ENCODE peak calls at places on chromosome 3, in six cellular contexts. One of them, this sample, is unnamed.

GRCh38 chr3:126573492-126574117 is 14.9 kb upstream of the C3orf22 start:
- DNase-seq in stimulated activated CD4-positive, alpha-beta T cell treated with anti-CD3 and anti-CD28 coated beads, Interleukin-12 subunit alpha, Interleukin-12 subunit beta, amount 100 ng/mL, for 24 hours: no peak
- DNase-seq in transverse colon: peak; percentile 55
- DNase-seq in T-helper 1 cell: no peak
- DNase-seq in activated T-cell treated with anti-CD3 and anti-CD28 coated beads for 1 hour: no peak
- DNase-seq in activated gamma-delta T cell treated with anti-CD3 and anti-CD28 coated beads, Interleukin-2, amount 50 U/mL, for 16 hours: no peak
- DNase-seq in this sample: no peak

GRCh38 chr3:41202075-41202833 is 2.9 kb downstream of the CTNNB1 start:
- DNase-seq in transverse colon: no peak
- DNase-seq in activated T-cell treated with anti-CD3 and anti-CD28 coated beads for 1 hour: no peak
- DNase-seq in stimulated activated CD4-positive, alpha-beta T cell treated with anti-CD3 and anti-CD28 coated beads, Interleukin-12 subunit alpha, Interleukin-12 subunit beta, amount 100 ng/mL, for 24 hours: no peak
- DNase-seq in activated gamma-delta T cell treated with anti-CD3 and anti-CD28 coated beads, Interleukin-2, amount 50 U/mL, for 16 hours: no peak
- DNase-seq in T-helper 1 cell: no peak
- DNase-seq in this sample: no peak

GRCh38 chr3:132911741-132912415 is 126.3 kb upstream of the TMEM108 start:
- DNase-seq in activated gamma-delta T cell treated with anti-CD3 and anti-CD28 coated beads, Interleukin-2, amount 50 U/mL, for 16 hours: no peak
- DNase-seq in activated T-cell treated with anti-CD3 and anti-CD28 coated beads for 1 hour: no peak
- DNase-seq in T-helper 1 cell: no peak
- DNase-seq in transverse colon: no peak
- DNase-seq in stimulated activated CD4-positive, alpha-beta T cell treated with anti-CD3 and anti-CD28 coated beads, Interleukin-12 subunit alpha, Interleukin-12 subunit beta, amount 100 ng/mL, for 24 hours: no peak
- DNase-seq in this sample: no peak

GRCh38 chr3:62119139-62119538 is 254.2 kb downstream of the FEZF2 start:
- DNase-seq in stimulated activated CD4-positive, alpha-beta T cell treated with anti-CD3 and anti-CD28 coated beads, Interleukin-12 subunit alpha, Interleukin-12 subunit beta, amount 100 ng/mL, for 24 hours: no peak
- DNase-seq in activated gamma-delta T cell treated with anti-CD3 and anti-CD28 coated beads, Interleukin-2, amount 50 U/mL, for 16 hours: no peak
- DNase-seq in activated T-cell treated with anti-CD3 and anti-CD28 coated beads for 1 hour: no peak
- DNase-seq in transverse colon: no peak
- DNase-seq in T-helper 1 cell: no peak
- DNase-seq in this sample: no peak

GRCh38 chr3:27312044-27312668 is 57.0 kb downstream of the NEK10 start:
- DNase-seq in stimulated activated CD4-positive, alpha-beta T cell treated with anti-CD3 and anti-CD28 coated beads, Interleukin-12 subunit alpha, Interleukin-12 subunit beta, amount 100 ng/mL, for 24 hours: no peak
- DNase-seq in activated gamma-delta T cell treated with anti-CD3 and anti-CD28 coated beads, Interleukin-2, amount 50 U/mL, for 16 hours: no peak
- DNase-seq in T-helper 1 cell: no peak
- DNase-seq in activated T-cell treated with anti-CD3 and anti-CD28 coated beads for 1 hour: no peak
- DNase-seq in transverse colon: no peak
- DNase-seq in this sample: peak; percentile 65

GRCh38 chr3:190486201-190486865 is 27.6 kb upstream of the IL1RAP start:
- DNase-seq in activated T-cell treated with anti-CD3 and anti-CD28 coated beads for 1 hour: no peak
- DNase-seq in T-helper 1 cell: no peak
- DNase-seq in transverse colon: no peak
- DNase-seq in stimulated activated CD4-positive, alpha-beta T cell treated with anti-CD3 and anti-CD28 coated beads, Interleukin-12 subunit alpha, Interleukin-12 subunit beta, amount 100 ng/mL, for 24 hours: no peak
- DNase-seq in activated gamma-delta T cell treated with anti-CD3 and anti-CD28 coated beads, Interleukin-2, amount 50 U/mL, for 16 hours: no peak
- DNase-seq in this sample: no peak

GRCh38 chr3:26438981-26439884 is 183.3 kb upstream of the LRRC3B start:
- DNase-seq in activated gamma-delta T cell treated with anti-CD3 and anti-CD28 coated beads, Interleukin-2, amount 50 U/mL, for 16 hours: no peak
- DNase-seq in stimulated activated CD4-positive, alpha-beta T cell treated with anti-CD3 and anti-CD28 coated beads, Interleukin-12 subunit alpha, Interleukin-12 subunit beta, amount 100 ng/mL, for 24 hours: no peak
- DNase-seq in T-helper 1 cell: no peak
- DNase-seq in transverse colon: no peak
- DNase-seq in activated T-cell treated with anti-CD3 and anti-CD28 coated beads for 1 hour: no peak
- DNase-seq in this sample: no peak

GRCh38 chr3:14331273-14331672 is 71.1 kb upstream of the SLC6A6 start:
- DNase-seq in activated gamma-delta T cell treated with anti-CD3 and anti-CD28 coated beads, Interleukin-2, amount 50 U/mL, for 16 hours: no peak
- DNase-seq in stimulated activated CD4-positive, alpha-beta T cell treated with anti-CD3 and anti-CD28 coated beads, Interleukin-12 subunit alpha, Interleukin-12 subunit beta, amount 100 ng/mL, for 24 hours: no peak
- DNase-seq in T-helper 1 cell: no peak
- DNase-seq in activated T-cell treated with anti-CD3 and anti-CD28 coated beads for 1 hour: no peak
- DNase-seq in transverse colon: peak; percentile 73
- DNase-seq in this sample: no peak

GRCh38 chr3:154794383-154794782 is 285.7 kb upstream of the MME start:
- DNase-seq in stimulated activated CD4-positive, alpha-beta T cell treated with anti-CD3 and anti-CD28 coated beads, Interleukin-12 subunit alpha, Interleukin-12 subunit beta, amount 100 ng/mL, for 24 hours: no peak
- DNase-seq in activated gamma-delta T cell treated with anti-CD3 and anti-CD28 coated beads, Interleukin-2, amount 50 U/mL, for 16 hours: no peak
- DNase-seq in T-helper 1 cell: no peak
- DNase-seq in transverse colon: no peak
- DNase-seq in activated T-cell treated with anti-CD3 and anti-CD28 coated beads for 1 hour: no peak
- DNase-seq in this sample: no peak

GRCh38 chr3:73759290-73759689 is 134.5 kb upstream of the PDZRN3 start:
- DNase-seq in activated T-cell treated with anti-CD3 and anti-CD28 coated beads for 1 hour: no peak
- DNase-seq in stimulated activated CD4-positive, alpha-beta T cell treated with anti-CD3 and anti-CD28 coated beads, Interleukin-12 subunit alpha, Interleukin-12 subunit beta, amount 100 ng/mL, for 24 hours: no peak
- DNase-seq in T-helper 1 cell: no peak
- DNase-seq in activated gamma-delta T cell treated with anti-CD3 and anti-CD28 coated beads, Interleukin-2, amount 50 U/mL, for 16 hours: no peak
- DNase-seq in transverse colon: no peak
- DNase-seq in this sample: no peak

GRCh38 chr3:58585994-58586393 is 8.8 kb upstream of the FAM107A start:
- DNase-seq in transverse colon: no peak
- DNase-seq in activated gamma-delta T cell treated with anti-CD3 and anti-CD28 coated beads, Interleukin-2, amount 50 U/mL, for 16 hours: no peak
- DNase-seq in activated T-cell treated with anti-CD3 and anti-CD28 coated beads for 1 hour: no peak
- DNase-seq in T-helper 1 cell: no peak
- DNase-seq in stimulated activated CD4-positive, alpha-beta T cell treated with anti-CD3 and anti-CD28 coated beads, Interleukin-12 subunit alpha, Interleukin-12 subunit beta, amount 100 ng/mL, for 24 hours: no peak
- DNase-seq in this sample: no peak

GRCh38 chr3:184144505-184144904 is 9.3 kb downstream of the EIF2B5 start:
- DNase-seq in stimulated activated CD4-positive, alpha-beta T cell treated with anti-CD3 and anti-CD28 coated beads, Interleukin-12 subunit alpha, Interleukin-12 subunit beta, amount 100 ng/mL, for 24 hours: no peak
- DNase-seq in activated T-cell treated with anti-CD3 and anti-CD28 coated beads for 1 hour: no peak
- DNase-seq in transverse colon: no peak
- DNase-seq in T-helper 1 cell: no peak
- DNase-seq in activated gamma-delta T cell treated with anti-CD3 and anti-CD28 coated beads, Interleukin-2, amount 50 U/mL, for 16 hours: no peak
- DNase-seq in this sample: no peak

GRCh38 chr3:10552631-10552943 is 47.2 kb upstream of the ATP2B2 start:
- DNase-seq in activated T-cell treated with anti-CD3 and anti-CD28 coated beads for 1 hour: no peak
- DNase-seq in transverse colon: no peak
- DNase-seq in T-helper 1 cell: no peak
- DNase-seq in stimulated activated CD4-positive, alpha-beta T cell treated with anti-CD3 and anti-CD28 coated beads, Interleukin-12 subunit alpha, Interleukin-12 subunit beta, amount 100 ng/mL, for 24 hours: no peak
- DNase-seq in activated gamma-delta T cell treated with anti-CD3 and anti-CD28 coated beads, Interleukin-2, amount 50 U/mL, for 16 hours: no peak
- DNase-seq in this sample: no peak